ENCODE peak calls at places on chromosomes 16 and 17, in four cellular contexts. C is globus pallidus; A is lower leg skin; Q is naive thymus-derived CD4-positive, alpha-beta T cell. V is an unnamed sample.

GRCh38 chr16:49634235-49635008 is 221.5 kb downstream of the ZNF423 start:
- DNase-seq in C (no peak), Q (no peak), A (peak), V (peak)

GRCh38 chr17:62898239-62898864 is 67.7 kb upstream of the TANC2 start:
- DNase-seq in A (no peak), C (no peak), Q (no peak), V (no peak)

GRCh38 chr16:23640669-23640958 is 496 bp downstream of the PALB2 start:
- DNase-seq in Q (no peak), A (no peak), C (no peak), V (no peak)

GRCh38 chr16:19520861-19521331 is 1.0 kb downstream of the GDE1 start:
- DNase-seq in A (no peak), Q (no peak), C (no peak), V (no peak)

GRCh38 chr17:65931246-65932149 is 260.4 kb downstream of the CEP112 start:
- DNase-seq in Q (no peak), A (no peak), C (no peak), V (no peak)

GRCh38 chr17:83110755-83111154 is 31.3 kb downstream of the METRNL start:
- DNase-seq in C (no peak), Q (no peak), A (no peak), V (no peak)

GRCh38 chr17:13931111-13931526 is 138.2 kb upstream of the COX10 start:
- DNase-seq in Q (no peak), A (no peak), C (peak), V (no peak)

GRCh38 chr17:11948791-11949190 is 48.5 kb downstream of the ZNF18 start:
- DNase-seq in A (no peak), C (no peak), Q (no peak), V (no peak)

GRCh38 chr17:79938696-79939435 is 96.8 kb downstream of the TBC1D16 start:
- DNase-seq in C (no peak), A (no peak), Q (no peak), V (no peak)

GRCh38 chr16:64983226-64983625 is 138.6 kb downstream of the CDH11 start:
- DNase-seq in A (no peak), C (no peak), Q (no peak), V (no peak)

GRCh38 chr17:8062807-8063483 is 24.1 kb downstream of the ALOX15B start:
- DNase-seq in C (no peak), Q (no peak), A (no peak), V (no peak)

GRCh38 chr16:15970202-15970601 is 20.8 kb downstream of the ABCC1 start:
- DNase-seq in A (no peak), C (no peak), Q (no peak), V (no peak)

GRCh38 chr17:80990921-80991644 is 558 bp upstream of the CHMP6 start:
- DNase-seq in Q (no peak), C (no peak), A (peak), V (no peak)

GRCh38 chr17:57404073-57404472 is 147.8 kb downstream of the MSI2 start:
- DNase-seq in C (no peak), Q (no peak), A (no peak), V (no peak)

GRCh38 chr16:75108792-75109731 is 7.5 kb downstream of the LDHD start:
- DNase-seq in A (peak), C (peak), Q (peak), V (peak)

GRCh38 chr16:8972843-8973586 is 9.3 kb upstream of the USP7 start:
- DNase-seq in Q (no peak), C (no peak), A (no peak), V (no peak)

GRCh38 chr16:46844771-46845170 is 13.8 kb upstream of the C16orf87 start:
- DNase-seq in A (no peak), Q (no peak), C (no peak), V (no peak)

GRCh38 chr17:6461792-6462524 is 17.7 kb downstream of the PIMREG start:
- DNase-seq in Q (no peak), A (no peak), C (no peak), V (no peak)

GRCh38 chr17:40534431-40535189 is 30.7 kb downstream of the CCR7 start:
- DNase-seq in C (no peak), A (no peak), Q (no peak), V (no peak)

GRCh38 chr16:84611041-84611440 is 6.8 kb downstream of the COTL1 start:
- DNase-seq in C (no peak), A (no peak), Q (no peak), V (no peak)

GRCh38 chr17:36597866-36598777 is 3.3 kb upstream of the MRM1 start:
- DNase-seq in A (peak), Q (no peak), C (no peak), V (no peak)

GRCh38 chr16:78483124-78483992 is 383.9 kb downstream of the WWOX start:
- DNase-seq in Q (no peak), A (no peak), C (no peak), V (no peak)

GRCh38 chr16:86343733-86344585 is 166.4 kb upstream of the FOXF1 start:
- DNase-seq in A (no peak), C (no peak), Q (no peak), V (no peak)

GRCh38 chr16:81214745-81215166 is 23.7 kb upstream of the BCO1 start:
- DNase-seq in C (no peak), A (no peak), Q (no peak), V (no peak)

GRCh38 chr17:19787733-19788357 is 39.7 kb upstream of the ALDH3A1 start:
- DNase-seq in A (no peak), C (peak), Q (no peak), V (no peak)

GRCh38 chr17:71914042-71914441 is 206.8 kb upstream of the SOX9 start:
- DNase-seq in A (no peak), C (no peak), Q (no peak), V (no peak)

GRCh38 chr17:78392295-78392694 is 13.8 kb downstream of the PGS1 start:
- DNase-seq in C (no peak), Q (no peak), A (no peak), V (no peak)

GRCh38 chr16:3458278-3458851 is 14.9 kb downstream of the NAA60 start:
- DNase-seq in Q (no peak), A (peak), C (no peak), V (no peak)

GRCh38 chr17:41406205-41406604 is 8.8 kb upstream of the KRT31 start:
- DNase-seq in A (no peak), Q (no peak), C (no peak), V (no peak)

GRCh38 chr17:29495011-29495410 is 71.8 kb downstream of the ABHD15 start:
- DNase-seq in A (no peak), C (no peak), Q (no peak), V (no peak)

GRCh38 chr16:70709457-70709856 is 23.6 kb upstream of the MTSS2 start:
- DNase-seq in C (no peak), A (no peak), Q (no peak), V (no peak)

GRCh38 chr16:66479661-66480264 is 52.7 kb downstream of the BEAN1 start:
- DNase-seq in A (peak), C (no peak), Q (no peak), V (no peak)

GRCh38 chr17:47649972-47650524 is 329 bp downstream of the KPNB1 start:
- DNase-seq in Q (no peak), C (no peak), A (no peak), V (peak)